ENCODE peak calls at places on chromosomes 4 and X, in six cellular contexts. One of them, this sample, is unnamed.

GRCh38 chr4:107838138-107838618 is 13.4 kb downstream of the SGMS2 start:
- DNase-seq in endothelial cell of umbilical vein: no peak
- DNase-seq in K562: no peak
- DNase-seq in GM12878: no peak
- DNase-seq in A549: no peak
- DNase-seq in HepG2: no peak
- DNase-seq in this sample: peak

GRCh38 chrX:22032084-22032483 is at the start of gene PHEX:
- DNase-seq in GM12878: no peak
- DNase-seq in endothelial cell of umbilical vein: no peak
- DNase-seq in A549: no peak
- DNase-seq in HepG2: no peak
- DNase-seq in K562: no peak
- DNase-seq in this sample: peak

GRCh38 chrX:134753185-134754008 is 95.1 kb upstream of the PLAC1 start:
- DNase-seq in GM12878: no peak
- DNase-seq in HepG2: peak
- DNase-seq in endothelial cell of umbilical vein: peak
- DNase-seq in A549: peak
- DNase-seq in K562: peak
- DNase-seq in this sample: peak

GRCh38 chr4:68299492-68300457 is 50.1 kb downstream of the YTHDC1 start:
- DNase-seq in A549: no peak
- DNase-seq in K562: no peak
- DNase-seq in HepG2: peak
- DNase-seq in endothelial cell of umbilical vein: no peak
- DNase-seq in GM12878: no peak
- DNase-seq in this sample: no peak

GRCh38 chr4:106444557-106444956 is 76.0 kb upstream of the GIMD1 start:
- DNase-seq in A549: no peak
- DNase-seq in HepG2: peak
- DNase-seq in endothelial cell of umbilical vein: peak
- DNase-seq in GM12878: no peak
- DNase-seq in K562: no peak
- DNase-seq in this sample: no peak

GRCh38 chr4:175807596-175807995 is 4.5 kb downstream of the GPM6A start:
- DNase-seq in GM12878: no peak
- DNase-seq in A549: no peak
- DNase-seq in HepG2: no peak
- DNase-seq in K562: no peak
- DNase-seq in endothelial cell of umbilical vein: no peak
- DNase-seq in this sample: no peak

GRCh38 chr4:100109921-100110320 is 80.3 kb downstream of the DDIT4L start:
- DNase-seq in K562: no peak
- DNase-seq in A549: no peak
- DNase-seq in HepG2: no peak
- DNase-seq in GM12878: no peak
- DNase-seq in endothelial cell of umbilical vein: no peak
- DNase-seq in this sample: no peak

GRCh38 chr4:85498068-85498733 is 23.3 kb downstream of the ARHGAP24 start:
- DNase-seq in K562: no peak
- DNase-seq in endothelial cell of umbilical vein: no peak
- DNase-seq in GM12878: peak
- DNase-seq in HepG2: no peak
- DNase-seq in A549: no peak
- DNase-seq in this sample: peak

GRCh38 chr4:81566076-81566663 is 94.5 kb upstream of the RASGEF1B start:
- DNase-seq in K562: no peak
- DNase-seq in A549: no peak
- DNase-seq in GM12878: no peak
- DNase-seq in HepG2: no peak
- DNase-seq in endothelial cell of umbilical vein: no peak
- DNase-seq in this sample: no peak

GRCh38 chr4:24024597-24024996 is 134.8 kb upstream of the PPARGC1A start:
- DNase-seq in A549: no peak
- DNase-seq in GM12878: no peak
- DNase-seq in HepG2: no peak
- DNase-seq in K562: no peak
- DNase-seq in endothelial cell of umbilical vein: no peak
- DNase-seq in this sample: peak

GRCh38 chr4:120078216-120078615 is 11.6 kb upstream of the MAD2L1 start:
- DNase-seq in A549: no peak
- DNase-seq in HepG2: no peak
- DNase-seq in K562: no peak
- DNase-seq in endothelial cell of umbilical vein: no peak
- DNase-seq in GM12878: no peak
- DNase-seq in this sample: no peak

GRCh38 chrX:119105826-119106225 is 21.8 kb downstream of the KIAA1210 start:
- DNase-seq in A549: no peak
- DNase-seq in GM12878: no peak
- DNase-seq in endothelial cell of umbilical vein: no peak
- DNase-seq in HepG2: no peak
- DNase-seq in K562: no peak
- DNase-seq in this sample: no peak

GRCh38 chr4:67810011-67810410 is 55.8 kb upstream of the GNRHR start:
- DNase-seq in GM12878: no peak
- DNase-seq in HepG2: no peak
- DNase-seq in A549: no peak
- DNase-seq in K562: no peak
- DNase-seq in endothelial cell of umbilical vein: no peak
- DNase-seq in this sample: no peak

DNA sequence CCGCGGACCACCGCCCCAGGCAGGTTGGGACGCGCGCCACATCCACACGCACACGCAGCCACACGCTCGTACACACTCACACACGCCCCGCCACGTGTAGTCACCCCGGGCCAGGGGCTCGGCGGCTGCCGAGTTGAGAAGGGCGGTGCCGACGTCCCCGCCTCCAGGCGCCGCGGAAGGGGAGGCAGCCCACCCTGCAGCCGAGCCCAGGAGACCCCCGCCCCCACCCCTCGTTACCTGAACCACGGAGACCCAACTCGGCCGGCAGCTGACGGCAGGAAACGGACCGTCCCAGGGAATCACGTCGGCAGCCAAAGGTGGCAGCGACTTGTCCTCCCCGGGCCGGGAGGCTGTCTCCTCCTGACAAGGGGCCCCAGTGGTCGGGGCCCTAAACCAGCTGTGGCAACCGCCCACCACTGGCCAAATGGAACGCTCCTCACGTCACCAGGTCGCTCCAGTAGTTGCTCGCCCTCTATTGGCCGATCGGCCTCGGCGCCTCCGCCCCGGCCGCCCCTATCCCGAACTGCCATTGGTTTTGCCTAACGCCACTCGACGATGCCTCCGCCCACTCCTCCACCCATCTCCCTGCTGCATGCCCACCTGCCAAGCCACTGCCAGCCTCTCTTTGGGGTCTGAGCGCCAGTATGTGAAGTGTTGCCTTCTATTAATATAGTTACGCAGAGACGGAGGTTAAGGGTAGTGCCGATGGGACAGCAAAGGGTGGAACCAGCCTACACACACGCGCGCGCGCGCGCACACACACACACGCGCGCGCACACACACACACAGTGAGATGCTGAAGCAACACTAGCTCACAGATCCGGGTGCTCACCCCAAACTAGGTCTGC is at the start of gene ZDHHC9:
- DNase-seq in GM12878: peak
- DNase-seq in A549: peak
- DNase-seq in endothelial cell of umbilical vein: peak
- DNase-seq in K562: peak
- DNase-seq in HepG2: peak
- DNase-seq in this sample: peak
- TF ChIP-seq POLR2A in GM12878: peak
- TF ChIP-seq POLR2A in A549: peak
- TF ChIP-seq POLR2A in endothelial cell of umbilical vein: peak
- TF ChIP-seq POLR2A in K562: peak
- TF ChIP-seq POLR2A in HepG2: peak
- TF ChIP-seq POLR2A in this sample: no peak

DNA sequence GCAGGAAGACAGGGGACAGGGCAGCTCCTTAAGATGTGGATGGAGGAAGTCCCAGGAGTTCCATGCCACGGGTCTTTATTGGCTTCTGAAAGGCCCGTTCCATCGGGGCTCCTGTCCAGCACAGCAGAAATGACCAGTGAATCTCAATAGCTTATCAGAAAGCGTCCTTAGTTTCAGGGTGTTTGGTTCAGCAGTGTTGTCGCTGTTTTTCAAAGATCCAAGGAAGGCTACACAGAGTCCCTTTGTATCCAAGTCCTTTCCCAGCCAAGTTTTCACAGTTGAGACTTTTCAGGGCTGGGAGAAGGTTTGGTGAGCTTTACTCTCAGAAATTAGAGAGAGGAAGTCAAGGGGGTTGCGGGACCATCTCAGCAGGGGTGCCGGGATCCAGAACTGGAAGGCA is 5.0 kb upstream of the ZCCHC4 start:
- DNase-seq in K562: no peak
- DNase-seq in GM12878: no peak
- DNase-seq in endothelial cell of umbilical vein: no peak
- DNase-seq in A549: no peak
- DNase-seq in HepG2: no peak
- DNase-seq in this sample: no peak
- TF ChIP-seq MAX in K562: no peak
- TF ChIP-seq MAX in GM12878: no peak
- TF ChIP-seq MAX in endothelial cell of umbilical vein: no peak
- TF ChIP-seq MAX in A549: no peak
- TF ChIP-seq MAX in HepG2: no peak
- TF ChIP-seq MAX in this sample: no peak

DNA sequence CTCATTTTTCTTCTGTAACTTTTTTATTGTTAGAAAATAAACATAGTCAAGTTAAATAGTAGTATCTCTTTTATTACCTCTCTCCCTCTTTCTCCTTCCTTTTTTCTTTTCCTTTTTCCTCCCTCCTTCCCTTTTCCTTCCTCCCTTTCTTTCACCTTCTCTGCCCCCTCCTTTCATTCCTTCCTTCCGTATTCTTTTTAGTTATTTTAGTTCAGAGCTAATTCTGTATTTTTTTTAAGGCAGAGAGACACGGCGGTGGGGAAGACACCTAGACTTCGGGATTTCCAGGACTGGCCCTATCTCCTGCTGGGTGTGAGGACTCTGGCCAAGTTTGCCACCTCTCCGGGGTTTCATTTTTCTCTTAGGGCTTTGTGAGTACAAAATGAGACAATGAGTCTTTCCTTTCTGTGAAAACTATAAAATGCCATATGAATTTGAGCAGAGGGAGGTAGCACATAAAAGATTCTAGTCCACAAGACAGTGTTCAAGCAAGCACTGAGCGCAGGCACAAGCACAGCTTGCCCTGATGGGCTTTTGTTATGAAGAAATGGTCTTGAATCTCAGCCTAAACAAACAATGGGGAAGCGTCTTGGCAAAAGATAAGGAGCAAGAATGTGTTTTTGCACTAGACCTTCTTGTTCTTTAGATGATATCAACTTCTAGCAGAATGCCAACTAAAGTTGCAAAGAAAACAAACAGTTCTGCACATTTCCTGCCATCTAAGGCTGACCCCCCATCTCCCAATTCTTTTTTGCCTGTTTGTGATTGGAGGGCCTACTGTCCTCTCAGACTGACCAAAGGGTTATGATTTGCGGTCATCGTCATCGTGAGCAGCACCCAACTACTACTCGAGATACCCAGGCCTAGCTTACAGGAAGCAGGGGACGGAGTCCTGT is 72.9 kb upstream of the ZNF518B start:
- DNase-seq in GM12878: no peak
- DNase-seq in HepG2: no peak
- DNase-seq in endothelial cell of umbilical vein: peak
- DNase-seq in A549: no peak
- DNase-seq in K562: no peak
- DNase-seq in this sample: no peak
- TF ChIP-seq MYC in GM12878: no peak
- TF ChIP-seq MYC in HepG2: no peak
- TF ChIP-seq MYC in endothelial cell of umbilical vein: no peak
- TF ChIP-seq MYC in A549: no peak
- TF ChIP-seq MYC in K562: no peak
- TF ChIP-seq MYC in this sample: no peak

GRCh38 chr4:110196871-110197420 is 1.5 kb downstream of the ELOVL6 start:
- DNase-seq in K562: peak
- DNase-seq in HepG2: no peak
- DNase-seq in endothelial cell of umbilical vein: peak
- DNase-seq in A549: peak
- DNase-seq in GM12878: no peak
- DNase-seq in this sample: peak
- TF ChIP-seq POLR2A in K562: no peak
- TF ChIP-seq POLR2A in HepG2: peak
- TF ChIP-seq POLR2A in endothelial cell of umbilical vein: no peak
- TF ChIP-seq POLR2A in A549: peak
- TF ChIP-seq POLR2A in GM12878: peak
- TF ChIP-seq POLR2A in this sample: no peak

DNA sequence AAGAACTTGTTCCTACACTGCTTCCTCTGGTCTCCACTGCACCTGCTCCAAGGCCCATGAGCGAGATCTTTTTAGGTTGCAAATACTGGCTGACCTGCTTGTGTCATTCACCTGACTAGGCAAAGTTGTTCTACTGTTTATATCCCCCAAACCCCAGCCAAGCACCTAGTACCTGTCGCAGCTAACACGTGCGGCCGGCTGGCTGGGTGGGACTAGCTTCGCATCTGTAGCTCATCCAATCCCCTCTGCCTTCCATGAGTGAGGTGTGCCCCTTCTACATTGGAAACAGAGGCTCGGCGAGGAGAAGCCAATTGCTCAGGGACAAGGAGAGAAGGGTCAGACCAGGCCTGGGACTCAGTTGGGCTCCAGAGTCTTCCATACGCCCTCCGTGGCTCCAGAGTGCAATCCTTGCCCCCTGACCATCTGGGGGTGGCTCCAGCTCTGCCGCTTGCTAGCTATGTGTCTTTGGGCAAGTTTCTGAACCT is 86.5 kb downstream of the WFS1 start:
- DNase-seq in A549: no peak
- DNase-seq in endothelial cell of umbilical vein: no peak
- DNase-seq in HepG2: no peak
- DNase-seq in GM12878: no peak
- DNase-seq in K562: no peak
- DNase-seq in this sample: no peak
- TF ChIP-seq MAX in A549: no peak
- TF ChIP-seq MAX in endothelial cell of umbilical vein: no peak
- TF ChIP-seq MAX in HepG2: no peak
- TF ChIP-seq MAX in GM12878: no peak
- TF ChIP-seq MAX in K562: no peak
- TF ChIP-seq MAX in this sample: no peak